ENCODE peak calls at places on chromosome X, in six cellular contexts. A, F, W, M, I and Q are unnamed samples.

GRCh38 chrX:130091976-130092522 is 18.2 kb downstream of the ELF4 start:
- DNase-seq in A (no peak), F (no peak), W (peak; percentile 63), I (no peak), M (no peak), Q (no peak)

GRCh38 chrX:118660085-118660484 is 67.3 kb upstream of the IL13RA1 start:
- DNase-seq in I (no peak), M (no peak), F (no peak), A (no peak), W (no peak), Q (no peak)

GRCh38 chrX:35919536-35920309 is at the start of gene CFAP47:
- DNase-seq in A (no peak), I (no peak), W (peak; percentile 30), M (no peak), F (no peak), Q (no peak)

GRCh38 chrX:131907488-131908314 is 115.4 kb upstream of the STK26 start:
- DNase-seq in I (no peak), F (no peak), A (no peak), W (no peak), M (no peak), Q (no peak)

GRCh38 chrX:145178268-145178667 is 69.0 kb upstream of the SPANXN1 start:
- DNase-seq in W (no peak), I (no peak), M (no peak), A (no peak), F (no peak), Q (no peak)

GRCh38 chrX:11585174-11585573 is 80.5 kb downstream of the ARHGAP6 start:
- DNase-seq in M (no peak), I (no peak), W (no peak), A (no peak), F (no peak), Q (no peak)

GRCh38 chrX:40207626-40208025 is 109.9 kb upstream of the BCOR start:
- DNase-seq in F (no peak), M (peak; percentile 19), A (no peak), W (no peak), I (no peak), Q (no peak)

GRCh38 chrX:2595258-2595657 is 94.5 kb upstream of the DHRSX start:
- DNase-seq in W (no peak), A (no peak), I (no peak), M (peak; percentile 11), F (no peak), Q (no peak)

GRCh38 chrX:103254171-103254824 is 657 bp downstream of the TCEAL8 start:
- DNase-seq in F (peak; percentile 66), I (peak; percentile 74), A (peak; percentile 56), M (peak; percentile 23), W (peak; percentile 42), Q (no peak)

GRCh38 chrX:107936434-107936730 is 45.8 kb downstream of the TEX13B start:
- DNase-seq in W (no peak), I (no peak), F (no peak), M (no peak), A (no peak), Q (no peak)

GRCh38 chrX:133598596-133599334 is 183.5 kb upstream of the GPC4 start:
- DNase-seq in W (no peak), I (no peak), A (no peak), M (no peak), F (no peak), Q (no peak)

GRCh38 chrX:120752431-120753128 is 122.7 kb upstream of the C1GALT1C1 start:
- DNase-seq in I (no peak), A (no peak), M (no peak), W (no peak), F (no peak), Q (no peak)

GRCh38 chrX:37958493-37959211 is 47.7 kb upstream of the SYTL5 start:
- DNase-seq in W (no peak), F (no peak), M (peak; percentile 1), A (no peak), I (no peak), Q (no peak)

GRCh38 chrX:121876316-121876715 is 828.9 kb downstream of the GLUD2 start:
- DNase-seq in W (no peak), A (no peak), M (no peak), I (no peak), F (no peak), Q (no peak)

GRCh38 chrX:115373308-115373707 is 83.8 kb downstream of the LUZP4 start:
- DNase-seq in A (no peak), M (no peak), I (no peak), W (no peak), F (no peak), Q (no peak)

DNA sequence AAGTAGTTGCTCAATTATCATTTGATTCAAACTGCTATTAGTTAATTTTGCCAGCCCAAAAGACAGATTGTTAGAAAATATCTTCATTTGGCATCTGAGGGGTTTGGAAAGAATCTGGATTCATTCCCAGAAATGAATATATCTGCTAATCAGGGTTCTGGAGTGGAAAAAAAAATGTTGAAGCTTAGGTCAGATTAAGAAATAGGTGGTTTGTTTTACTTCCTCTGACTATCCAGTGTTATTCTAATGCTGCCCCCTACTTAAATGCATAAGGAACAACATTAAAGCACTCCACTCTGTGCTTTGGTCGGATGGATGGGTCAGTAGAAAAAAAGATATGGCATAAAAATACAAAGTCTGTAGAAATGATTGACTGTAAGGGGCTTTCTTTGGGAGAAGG is 89.0 kb downstream of the LUZP4 start:
- DNase-seq in I (no peak), F (no peak), A (no peak), M (peak; percentile 48), W (no peak), Q (no peak)
- TF ChIP-seq CTCF in I (no peak), F (no peak), A (no peak), M (no peak), W (no peak), Q (no peak)

GRCh38 chrX:15781964-15782711 is 8.1 kb upstream of the ZRSR2 start:
- DNase-seq in W (no peak), I (no peak), F (no peak), A (no peak), M (no peak), Q (no peak)
- TF ChIP-seq POLR2A in W (no peak), I (no peak), F (no peak), A (no peak), M (no peak), Q (no peak)

GRCh38 chrX:45778621-45779020 is 577.9 kb upstream of the DIPK2B start:
- DNase-seq in F (no peak), W (no peak), M (no peak), A (no peak), I (no peak), Q (no peak)
- H3K27ac ChIP-seq in F (no peak overlapping the region), W (no peak overlapping the region), M (no peak overlapping the region), A (no peak overlapping the region), I (no peak overlapping the region), Q (no peak overlapping the region)

GRCh38 chrX:47687249-47687648 is 28.3 kb upstream of the UXT start:
- DNase-seq in M (no peak), I (no peak), W (no peak), F (no peak), A (no peak), Q (no peak)

GRCh38 chrX:47683171-47684145 is 24.5 kb upstream of the UXT start:
- DNase-seq in W (no peak), F (no peak), M (no peak), I (no peak), A (no peak), Q (no peak)
- TF ChIP-seq CTCF in W (no peak), F (no peak), M (no peak), I (no peak), A (no peak), Q (no peak)